ENCODE peak calls at places on chromosomes 11 and 22, in seven cellular contexts. A is fibroblast of mammary gland, B is psoas muscle, E is right atrium auricular region, F is brain microvascular endothelial cell, O is nephron progenitor cell, V is cardiac muscle cell. R is an unnamed sample.

GRCh38 chr22:25153961-25154685 is 45.5 kb upstream of the CRYBB3 start:
- DNase-seq in A (peak; percentile 26), B (peak; percentile 55), E (peak; percentile 77), F (peak; percentile 7), O (no peak), V (peak; percentile 93), R (no peak)

GRCh38 chr11:119189393-119189792 is 4.1 kb downstream of the NHERF4 start:
- DNase-seq in A (no peak), B (no peak), E (no peak), F (no peak), O (no peak), V (no peak), R (no peak)

GRCh38 chr11:88193278-88193677 is 18.0 kb upstream of the RAB38 start:
- DNase-seq in A (no peak), B (no peak), E (no peak), F (no peak), O (no peak), V (no peak), R (no peak)

GRCh38 chr11:60469723-60470122 is 14.1 kb downstream of the MS4A1 start:
- DNase-seq in A (no peak), B (no peak), E (no peak), F (no peak), O (no peak), V (no peak), R (no peak)

GRCh38 chr11:130561441-130561881 is 113.0 kb downstream of the ADAMTS15 start:
- DNase-seq in A (peak; percentile 56), B (no peak), E (no peak), F (peak; percentile 70), O (no peak), V (peak; percentile 36), R (no peak)

GRCh38 chr11:61701298-61701993 is 21.3 kb downstream of the DAGLA start:
- DNase-seq in A (no peak), B (no peak), E (no peak), F (no peak), O (peak; percentile 51), V (no peak), R (no peak)

GRCh38 chr11:59053387-59053786 is 32.7 kb upstream of the GLYATL1B start:
- DNase-seq in A (peak; percentile 57), B (peak; percentile 62), E (peak; percentile 67), F (peak; percentile 76), O (peak; percentile 76), V (peak; percentile 70), R (peak; percentile 19)

GRCh38 chr22:45511847-45512261 is 9.2 kb downstream of the FBLN1 start:
- DNase-seq in A (peak; percentile 99), B (peak; percentile 83), E (peak; percentile 87), F (peak; percentile 70), O (peak; percentile 49), V (peak; percentile 93), R (peak; percentile 97)

GRCh38 chr22:49642331-49642730 is 185.3 kb downstream of the BRD1 start:
- DNase-seq in A (no peak), B (no peak), E (no peak), F (no peak), O (no peak), V (no peak), R (no peak)

GRCh38 chr11:93846411-93846810 is 4.0 kb downstream of the VSTM5 start:
- DNase-seq in A (no peak), B (no peak), E (no peak), F (no peak), O (no peak), V (peak; percentile 21), R (no peak)

GRCh38 chr11:30735946-30736345 is 149.8 kb upstream of the MPPED2 start:
- DNase-seq in A (no peak), B (no peak), E (no peak), F (no peak), O (no peak), V (no peak), R (no peak)

GRCh38 chr11:16001899-16002426 is 354.4 kb downstream of the SOX6 start:
- DNase-seq in A (peak; percentile 99), B (no peak), E (no peak), F (peak; percentile 49), O (no peak), V (peak; percentile 94), R (peak; percentile 83)

GRCh38 chr11:44566559-44566949 is 1.1 kb downstream of the CD82 start:
- DNase-seq in A (no peak), B (no peak), E (no peak), F (no peak), O (no peak), V (no peak), R (no peak)

GRCh38 chr22:46442217-46442853 is 95.1 kb downstream of the CELSR1 start:
- DNase-seq in A (no peak), B (no peak), E (no peak), F (no peak), O (no peak), V (no peak), R (no peak)

GRCh38 chr11:57249384-57250319 is 12.6 kb upstream of the APLNR start:
- DNase-seq in A (peak; percentile 62), B (peak; percentile 65), E (no peak), F (peak; percentile 71), O (peak; percentile 82), V (peak; percentile 75), R (peak; percentile 23)

GRCh38 chr11:68373189-68373809 is 60.9 kb downstream of the LRP5 start:
- DNase-seq in A (peak; percentile 83), B (no peak), E (no peak), F (no peak), O (peak; percentile 24), V (peak; percentile 67), R (peak; percentile 69)

GRCh38 chr11:9060700-9061111 is 30.7 kb downstream of the SCUBE2 start:
- DNase-seq in A (peak; percentile 15), B (no peak), E (no peak), F (no peak), O (no peak), V (no peak), R (no peak)

GRCh38 chr22:24997023-24997422 is 44.5 kb downstream of the KIAA1671 start:
- DNase-seq in A (no peak), B (no peak), E (no peak), F (no peak), O (no peak), V (no peak), R (no peak)

GRCh38 chr11:93852242-93852641 is 1.8 kb upstream of the VSTM5 start:
- DNase-seq in A (no peak), B (no peak), E (peak; percentile 16), F (no peak), O (no peak), V (no peak), R (no peak)

GRCh38 chr11:119846374-119846773 is 117.4 kb upstream of the NECTIN1 start:
- DNase-seq in A (no peak), B (no peak), E (no peak), F (no peak), O (no peak), V (no peak), R (no peak)

GRCh38 chr11:63489879-63490278 is 1.1 kb downstream of the PLAAT5 start:
- DNase-seq in A (peak; percentile 26), B (no peak), E (no peak), F (peak; percentile 42), O (no peak), V (peak; percentile 78), R (no peak)
- TF ChIP-seq CTCF in A (no peak), B (no peak), E (no peak), F (peak; percentile 27), O (no peak), V (peak; percentile 12), R (no peak)

GRCh38 chr11:64801591-64802369 is 1.2 kb downstream of the MAP4K2 start:
- DNase-seq in A (no peak), B (no peak), E (no peak), F (no peak), O (no peak), V (no peak), R (no peak)
- TF ChIP-seq CTCF in A (no peak), B (no peak), E (no peak), F (no peak), O (no peak), V (no peak), R (no peak)

DNA sequence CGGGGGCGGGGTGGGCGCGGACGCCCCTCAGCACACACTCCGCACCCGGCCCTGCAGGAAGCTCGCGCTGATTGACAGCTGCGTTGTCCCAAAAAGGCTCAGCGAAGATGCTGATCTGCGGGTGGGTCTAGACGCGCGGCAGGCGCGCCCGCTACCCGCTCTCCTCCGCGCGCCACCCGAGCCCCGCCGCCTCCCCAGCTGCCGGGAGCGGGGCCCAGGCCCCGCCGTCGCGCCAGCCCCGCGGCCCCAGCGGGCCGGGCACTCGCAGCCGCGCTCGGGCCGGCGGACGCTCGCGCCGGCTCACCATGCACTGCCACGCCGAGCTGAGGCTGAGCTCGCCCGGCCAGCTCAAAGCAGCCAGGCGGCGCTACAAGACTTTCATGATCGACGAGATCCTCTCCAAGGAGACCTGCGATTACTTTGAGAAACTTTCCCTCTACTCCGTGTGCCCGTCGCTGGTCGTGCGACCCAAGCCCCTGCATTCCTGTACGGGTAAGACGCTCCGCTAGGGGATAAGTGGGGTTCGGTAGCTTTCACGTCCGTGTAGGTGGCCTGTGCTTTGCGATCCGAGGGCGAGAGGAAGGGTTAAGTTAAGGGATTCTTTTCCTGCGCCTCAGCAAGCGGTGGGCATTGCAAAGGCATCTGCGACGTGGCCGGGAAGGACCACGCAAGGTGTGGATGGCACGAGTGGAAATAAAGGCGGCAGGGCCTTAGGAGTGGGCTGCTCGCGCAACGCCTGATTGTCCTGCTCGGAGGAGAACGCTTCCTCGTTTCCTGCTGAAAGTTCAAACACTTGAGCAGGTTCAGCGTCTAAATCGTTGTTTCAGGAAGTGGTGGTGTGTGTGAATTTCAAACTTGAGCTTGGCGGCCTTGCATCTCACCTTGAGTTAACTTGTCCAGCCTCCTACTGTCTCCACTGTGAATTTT is at the start of gene BARX2:
- DNase-seq in A (peak; percentile 64), B (no peak), E (no peak), F (peak; percentile 59), O (peak; percentile 69), V (peak; percentile 73), R (no peak)
- TF ChIP-seq CTCF in A (peak; percentile 48), B (peak; percentile 14), E (no peak), F (peak; percentile 79), O (peak; percentile 29), V (peak; percentile 55), R (peak; percentile 47)

GRCh38 chr22:23857606-23858483 is at the start of gene SLC2A11:
- DNase-seq in A (peak; percentile 96), B (peak; percentile 98), E (peak; percentile 93), F (peak; percentile 95), O (peak; percentile 98), V (peak; percentile 98), R (peak; percentile 89)
- TF ChIP-seq CTCF in A (peak; percentile 22), B (no peak), E (no peak), F (peak; percentile 47), O (no peak), V (no peak), R (peak; percentile 20)

GRCh38 chr22:38051261-38051660 is 5.9 kb upstream of the PICK1 start:
- DNase-seq in A (no peak), B (no peak), E (no peak), F (no peak), O (no peak), V (no peak), R (no peak)
- TF ChIP-seq CTCF in A (no peak), B (no peak), E (no peak), F (no peak), O (no peak), V (no peak), R (no peak)

GRCh38 chr11:22634897-22635629 is 9.4 kb upstream of the FANCF start:
- DNase-seq in A (peak; percentile 61), B (no peak), E (no peak), F (peak; percentile 12), O (no peak), V (peak; percentile 48), R (no peak)

GRCh38 chr11:22635689-22636088 is 10.1 kb upstream of the FANCF start:
- DNase-seq in A (no peak), B (no peak), E (no peak), F (no peak), O (no peak), V (no peak), R (no peak)

GRCh38 chr11:22633354-22633902 is 7.8 kb upstream of the FANCF start:
- DNase-seq in A (no peak), B (no peak), E (no peak), F (no peak), O (no peak), V (no peak), R (no peak)
- TF ChIP-seq CTCF in A (no peak), B (no peak), E (no peak), F (peak; percentile 32), O (peak; percentile 12), V (no peak), R (no peak)